ENCODE peak calls at places on chromosomes 6 and 20, in eight cellular contexts. W is neuronal stem cell, P is AG09309, Y is fibroblast of mammary gland, D is astrocyte of the spinal cord, F is astrocyte, A is OCI-LY7, L is lower leg skin. G is an unnamed sample.
A peak's percentile ranks its signal among the peaks of the same experiment; 100 is the strongest.

GRCh38 chr6:30507849-30508843 is 18.8 kb downstream of the HLA-E start:
- DNase-seq in W (no peak), P (no peak), Y (no peak), D (no peak), F (no peak), A (peak; percentile 65), L (no peak), G (no peak)

GRCh38 chr6:53179961-53180651 is 31.5 kb upstream of the GCM1 start:
- DNase-seq in W (no peak), P (no peak), Y (peak; percentile 42), D (peak; percentile 87), F (peak; percentile 52), A (peak; percentile 34), L (no peak), G (peak; percentile 84)

GRCh38 chr6:104095661-104096416 is 763.9 kb downstream of the HACE1 start:
- DNase-seq in W (no peak), P (no peak), Y (no peak), D (no peak), F (no peak), A (no peak), L (no peak), G (no peak)

GRCh38 chr6:32529697-32530429 is at the start of gene HLA-DRB5:
- DNase-seq in W (no peak), P (no peak), Y (peak; percentile 2), D (no peak), F (no peak), A (peak; percentile 59), L (peak; percentile 70), G (no peak)

GRCh38 chr6:15410752-15411151 is 164.9 kb downstream of the JARID2 start:
- DNase-seq in W (no peak), P (no peak), Y (no peak), D (no peak), F (no peak), A (no peak), L (no peak), G (no peak)

GRCh38 chr6:96789871-96790270 is 47.4 kb downstream of the GPR63 start:
- DNase-seq in W (no peak), P (no peak), Y (no peak), D (no peak), F (no peak), A (no peak), L (no peak), G (no peak)

GRCh38 chr20:16363832-16364687 is 209.2 kb downstream of the KIF16B start:
- DNase-seq in W (no peak), P (no peak), Y (no peak), D (no peak), F (no peak), A (no peak), L (no peak), G (no peak)

GRCh38 chr6:71238351-71238750 is 50.3 kb upstream of the OGFRL1 start:
- DNase-seq in W (no peak), P (peak; percentile 7), Y (peak; percentile 79), D (peak; percentile 31), F (peak; percentile 26), A (no peak), L (no peak), G (peak; percentile 21)

GRCh38 chr20:62887147-62887859 is 25.7 kb upstream of the TCFL5 start:
- DNase-seq in W (no peak), P (peak; percentile 71), Y (peak; percentile 77), D (peak; percentile 96), F (peak; percentile 92), A (no peak), L (no peak), G (peak; percentile 96)

GRCh38 chr6:112575309-112575834 is 228.2 kb downstream of the RFPL4B start:
- DNase-seq in W (no peak), P (no peak), Y (no peak), D (no peak), F (no peak), A (no peak), L (no peak), G (no peak)

GRCh38 chr6:167906899-167907298 is 80.2 kb downstream of the AFDN start:
- DNase-seq in W (no peak), P (no peak), Y (no peak), D (peak; percentile 6), F (no peak), A (no peak), L (no peak), G (peak; percentile 12)

GRCh38 chr6:136426627-136427377 is 123.4 kb downstream of the MAP7 start:
- DNase-seq in W (no peak), P (no peak), Y (no peak), D (no peak), F (no peak), A (no peak), L (no peak), G (no peak)

GRCh38 chr6:13633343-13633742 is 18.2 kb downstream of the NOL7 start:
- DNase-seq in W (no peak), P (no peak), Y (no peak), D (no peak), F (no peak), A (no peak), L (no peak), G (no peak)

GRCh38 chr6:13638626-13639025 is 23.5 kb downstream of the NOL7 start:
- DNase-seq in W (no peak), P (no peak), Y (no peak), D (no peak), F (no peak), A (no peak), L (no peak), G (no peak)

GRCh38 chr6:13638014-13638413 is 22.9 kb downstream of the NOL7 start:
- DNase-seq in W (no peak), P (no peak), Y (no peak), D (no peak), F (no peak), A (no peak), L (no peak), G (no peak)

GRCh38 chr6:13641315-13641714 is 26.2 kb downstream of the NOL7 start:
- DNase-seq in W (no peak), P (peak; percentile 11), Y (peak; percentile 5), D (no peak), F (no peak), A (no peak), L (no peak), G (no peak)

GRCh38 chr6:13635948-13636658 is 21.0 kb downstream of the NOL7 start:
- DNase-seq in W (no peak), P (no peak), Y (no peak), D (no peak), F (no peak), A (no peak), L (no peak), G (no peak)
- H3K4me3 ChIP-seq in W (no peak overlapping the region), P (no peak overlapping the region), Y (no peak overlapping the region), D (no peak overlapping the region), F (no peak overlapping the region), A (no peak overlapping the region), L (no peak overlapping the region), G (no peak overlapping the region)

GRCh38 chr6:90953405-90954161 is 366.7 kb upstream of the MAP3K7 start:
- DNase-seq in W (no peak), P (no peak), Y (no peak), D (no peak), F (no peak), A (no peak), L (no peak), G (no peak)
- H3K4me3 ChIP-seq in W (no peak overlapping the region), P (no peak overlapping the region), Y (no peak overlapping the region), D (no peak overlapping the region), F (no peak overlapping the region), A (no peak overlapping the region), L (no peak overlapping the region), G (no peak overlapping the region)

DNA sequence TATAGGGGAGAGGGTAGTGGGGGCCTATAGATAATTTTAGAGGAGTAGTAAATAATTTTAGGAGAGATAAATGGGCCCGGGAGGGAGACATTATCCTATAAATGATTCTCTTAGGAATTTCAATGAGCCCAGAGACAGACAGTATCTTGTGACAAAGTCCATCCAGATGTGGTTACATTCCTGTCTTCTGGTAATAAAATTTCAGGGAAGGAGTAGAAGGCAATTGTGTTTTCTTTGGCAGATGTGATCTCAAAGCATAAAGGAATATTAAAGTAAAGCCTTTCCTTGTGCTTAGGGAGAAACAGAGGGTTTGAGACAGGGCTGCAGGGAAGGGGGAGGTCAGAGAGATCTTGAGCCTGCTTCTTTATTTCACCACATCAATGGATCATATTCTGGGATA is 979.8 kb upstream of the GJE1 start:
- DNase-seq in W (no peak), P (peak; percentile 50), Y (peak; percentile 25), D (peak; percentile 12), F (no peak), A (no peak), L (no peak), G (no peak)
- H3K4me3 ChIP-seq in W (no peak overlapping the region), P (no peak overlapping the region), Y (no peak overlapping the region), D (no peak overlapping the region), F (no peak overlapping the region), A (no peak overlapping the region), L (no peak overlapping the region), G (no peak overlapping the region)

GRCh38 chr20:25197173-25197869 is 1.8 kb downstream of the ENTPD6 start:
- DNase-seq in W (no peak), P (no peak), Y (no peak), D (no peak), F (no peak), A (no peak), L (peak; percentile 74), G (no peak)
- H3K4me3 ChIP-seq in W (no peak overlapping the region), P (no peak overlapping the region), Y (no peak overlapping the region), D (peak overlapping the region; percentile 93), F (no peak overlapping the region), A (no peak overlapping the region), L (no peak overlapping the region), G (peak overlapping the region; percentile 86)

DNA sequence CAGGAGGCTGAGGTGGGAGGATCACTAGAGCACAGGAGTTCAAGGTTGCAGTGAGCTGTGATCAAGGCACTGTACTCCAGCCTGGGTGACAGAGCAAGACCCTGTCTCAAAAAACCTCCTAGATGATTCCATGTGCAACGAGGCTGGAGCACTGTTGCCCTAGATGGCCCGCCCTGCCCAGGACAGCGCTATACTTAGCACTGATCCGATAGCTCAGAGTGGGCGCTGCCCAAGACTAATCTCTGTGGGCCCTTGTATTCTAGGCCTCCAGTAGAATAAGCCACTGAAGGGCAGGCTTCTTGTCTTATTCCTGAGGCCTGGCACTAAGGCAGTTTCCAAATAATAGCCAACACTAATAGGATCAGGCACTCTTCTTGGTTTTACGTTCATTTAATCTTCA is 41.0 kb downstream of the STK35 start:
- DNase-seq in W (no peak), P (no peak), Y (no peak), D (no peak), F (no peak), A (no peak), L (no peak), G (no peak)
- H3K4me3 ChIP-seq in W (no peak overlapping the region), P (no peak overlapping the region), Y (no peak overlapping the region), D (no peak overlapping the region), F (no peak overlapping the region), A (no peak overlapping the region), L (no peak overlapping the region), G (no peak overlapping the region)